ENCODE peak calls at places on chromosomes 1 and 21, in seven cellular contexts. J, X, A, B, C, O and N are unnamed samples.

GRCh38 chr1:203306089-203306969 is 1.0 kb downstream of the BTG2 start:
- DNase-seq in J (no peak), X (peak), A (peak), B (peak), C (peak), O (peak), N (no peak)

GRCh38 chr1:167439301-167439988 is 78.9 kb downstream of the CD247 start:
- DNase-seq in J (peak), X (peak), A (no peak), B (peak), C (no peak), O (peak), N (no peak)

GRCh38 chr1:12231276-12231595 is 1.4 kb downstream of the VPS13D start:
- DNase-seq in J (no peak), X (no peak), A (no peak), B (peak), C (no peak), O (no peak), N (no peak)

GRCh38 chr1:33425900-33426299 is 5.0 kb downstream of the PHC2 start:
- DNase-seq in J (no peak), X (peak), A (no peak), B (no peak), C (no peak), O (no peak), N (no peak)

GRCh38 chr1:2258122-2258812 is 30.1 kb downstream of the SKI start:
- DNase-seq in J (no peak), X (no peak), A (no peak), B (no peak), C (no peak), O (no peak), N (no peak)

GRCh38 chr1:1081311-1082238 is 7.5 kb upstream of the RNF223 start:
- DNase-seq in J (peak), X (no peak), A (peak), B (no peak), C (no peak), O (no peak), N (peak)

GRCh38 chr1:43545686-43546387 is 15.2 kb downstream of the PTPRF start:
- DNase-seq in J (no peak), X (no peak), A (peak), B (peak), C (no peak), O (no peak), N (peak)

GRCh38 chr1:39671433-39671792 is 494 bp downstream of the NT5C1A start:
- DNase-seq in J (no peak), X (no peak), A (no peak), B (no peak), C (no peak), O (no peak), N (peak)

GRCh38 chr21:42183374-42184266 is 35.3 kb upstream of the ABCG1 start:
- DNase-seq in J (no peak), X (no peak), A (no peak), B (no peak), C (no peak), O (no peak), N (no peak)

GRCh38 chr1:224377676-224378006 is 21.0 kb downstream of the CNIH4 start:
- DNase-seq in J (no peak), X (peak), A (no peak), B (no peak), C (no peak), O (peak), N (no peak)

GRCh38 chr21:44375686-44376320 is 22.4 kb downstream of the TRPM2 start:
- DNase-seq in J (no peak), X (no peak), A (peak), B (no peak), C (no peak), O (no peak), N (no peak)